ENCODE peak calls at places on chromosomes 11 and 22, in seven cellular contexts. B is astrocyte of the cerebellum, J is sigmoid colon, D is stomach, K is AG04450, I is dorsolateral prefrontal cortex, P is HFF-Myc. V is an unnamed sample.

GRCh38 chr11:92707665-92708064 is 261.8 kb upstream of the MTNR1B start:
- DNase-seq in J (no peak), D (no peak), P (no peak), K (no peak), B (no peak), I (no peak), V (peak)

GRCh38 chr11:114679505-114679904 is 1.2 kb downstream of the NXPE2 start:
- DNase-seq in D (no peak), J (no peak), I (no peak), P (no peak), K (no peak), B (no peak), V (no peak)

GRCh38 chr11:96023311-96023710 is 99.4 kb upstream of the MTMR2 start:
- DNase-seq in D (no peak), B (no peak), P (no peak), K (no peak), J (no peak), I (no peak), V (no peak)

GRCh38 chr11:64089493-64089892 is 53.8 kb downstream of the FLRT1 start:
- DNase-seq in K (no peak), B (no peak), J (no peak), P (no peak), D (no peak), I (no peak), V (no peak)

GRCh38 chr11:115301029-115301428 is 203.2 kb downstream of the CADM1 start:
- DNase-seq in I (no peak), B (no peak), P (no peak), D (no peak), J (no peak), K (no peak), V (no peak)

GRCh38 chr11:100918551-100919500 is 210.8 kb downstream of the PGR start:
- DNase-seq in K (no peak), P (peak), J (no peak), D (peak), B (no peak), I (no peak), V (no peak)

GRCh38 chr11:33248416-33248957 is 8.7 kb upstream of the HIPK3 start:
- DNase-seq in K (peak), B (no peak), J (no peak), D (no peak), I (no peak), P (no peak), V (peak)

GRCh38 chr22:18000441-18001039 is 23.8 kb downstream of the MICAL3 start:
- DNase-seq in B (no peak), D (no peak), I (no peak), P (no peak), K (no peak), J (peak), V (peak)

GRCh38 chr11:44988111-44988510 is 37.4 kb upstream of the TP53I11 start:
- DNase-seq in D (peak), B (no peak), P (no peak), K (no peak), I (peak), J (peak), V (no peak)

GRCh38 chr22:50706481-50707125 is 31.4 kb upstream of the ACR start:
- DNase-seq in B (no peak), J (peak), D (no peak), K (no peak), I (no peak), P (no peak), V (no peak)

GRCh38 chr11:91653091-91653754 is 571.4 kb upstream of the FAT3 start:
- DNase-seq in J (peak), K (no peak), B (no peak), D (no peak), I (no peak), P (no peak), V (no peak)

GRCh38 chr11:6794637-6795036 is 4.9 kb downstream of the OR6A2 start:
- DNase-seq in J (no peak), D (no peak), B (no peak), K (no peak), P (no peak), I (no peak), V (no peak)

GRCh38 chr11:2818503-2818902 is 67.1 kb downstream of the CDKN1C start:
- DNase-seq in D (no peak), K (no peak), P (no peak), B (no peak), I (no peak), J (no peak), V (no peak)

GRCh38 chr22:23897320-23897719 is 3.1 kb downstream of the MIF start:
- DNase-seq in B (no peak), I (no peak), D (no peak), P (no peak), J (peak), K (no peak), V (no peak)

GRCh38 chr11:74615311-74615710 is 22.9 kb downstream of the POLD3 start:
- DNase-seq in J (no peak), I (no peak), P (no peak), B (no peak), K (no peak), D (no peak), V (no peak)

GRCh38 chr11:64607381-64608259 is 16.6 kb downstream of the SLC22A12 start:
- DNase-seq in J (no peak), K (no peak), P (no peak), I (peak), B (no peak), D (no peak), V (peak)

GRCh38 chr11:34606326-34607120 is 14.4 kb upstream of the EHF start:
- DNase-seq in J (no peak), B (no peak), D (no peak), P (no peak), K (no peak), I (no peak), V (no peak)

GRCh38 chr11:27524155-27524554 is 17.6 kb upstream of the LIN7C start:
- DNase-seq in J (no peak), D (no peak), I (no peak), P (peak), K (no peak), B (no peak), V (peak)

GRCh38 chr11:61577383-61578118 is 3.3 kb downstream of the SYT7 start:
- DNase-seq in B (no peak), I (no peak), K (no peak), D (peak), P (no peak), J (no peak), V (no peak)

GRCh38 chr11:114052160-114052559 is 7.4 kb upstream of the ZBTB16 start:
- DNase-seq in B (no peak), I (no peak), D (no peak), J (peak), K (no peak), P (no peak), V (no peak)

GRCh38 chr11:20125927-20126326 is 34.3 kb downstream of the DBX1 start:
- DNase-seq in J (no peak), P (no peak), I (no peak), K (peak), D (no peak), B (no peak), V (peak)

GRCh38 chr11:91996526-91996925 is 228.1 kb upstream of the FAT3 start:
- DNase-seq in I (no peak), K (no peak), J (no peak), D (no peak), P (no peak), B (no peak), V (no peak)

GRCh38 chr11:95499516-95500135 is 268.6 kb upstream of the SESN3 start:
- DNase-seq in J (no peak), I (no peak), D (no peak), B (no peak), P (no peak), K (no peak), V (peak)

GRCh38 chr11:61091373-61092279 is 10.7 kb upstream of the CD5 start:
- DNase-seq in B (no peak), J (no peak), I (no peak), D (no peak), P (peak), K (no peak), V (peak)

GRCh38 chr22:46549971-46550641 is 12.7 kb upstream of the CELSR1 start:
- DNase-seq in B (no peak), I (no peak), J (no peak), K (no peak), D (no peak), P (no peak), V (no peak)

GRCh38 chr22:43171607-43172006 is 15.3 kb downstream of the TTLL12 start:
- DNase-seq in D (peak), P (no peak), J (no peak), K (no peak), I (no peak), B (no peak), V (no peak)

GRCh38 chr22:43172191-43172590 is 14.7 kb downstream of the TTLL12 start:
- DNase-seq in D (no peak), K (no peak), P (no peak), B (no peak), J (no peak), I (no peak), V (no peak)

GRCh38 chr22:43169310-43170130 is 17.4 kb downstream of the TTLL12 start:
- DNase-seq in J (no peak), I (no peak), B (no peak), D (no peak), K (no peak), P (no peak), V (no peak)

GRCh38 chr22:43170131-43170480 is 16.8 kb downstream of the TTLL12 start:
- DNase-seq in P (no peak), J (no peak), K (no peak), B (no peak), I (no peak), D (no peak), V (no peak)

GRCh38 chr22:43171019-43171491 is 15.9 kb downstream of the TTLL12 start:
- DNase-seq in D (no peak), J (no peak), B (no peak), P (no peak), K (no peak), I (no peak), V (no peak)
- H3K4me3 ChIP-seq in D (no peak), J (no peak), B (no peak), P (no peak), K (no peak), I (no peak), V (no peak)

GRCh38 chr11:69240332-69241074 is 53.5 kb upstream of the MYEOV start:
- DNase-seq in J (no peak), D (peak), B (no peak), I (no peak), P (no peak), K (no peak), V (peak)
- TF ChIP-seq CTCF in J (no peak), D (peak), B (peak), I (no peak), P (peak), K (peak), V (peak)

DNA sequence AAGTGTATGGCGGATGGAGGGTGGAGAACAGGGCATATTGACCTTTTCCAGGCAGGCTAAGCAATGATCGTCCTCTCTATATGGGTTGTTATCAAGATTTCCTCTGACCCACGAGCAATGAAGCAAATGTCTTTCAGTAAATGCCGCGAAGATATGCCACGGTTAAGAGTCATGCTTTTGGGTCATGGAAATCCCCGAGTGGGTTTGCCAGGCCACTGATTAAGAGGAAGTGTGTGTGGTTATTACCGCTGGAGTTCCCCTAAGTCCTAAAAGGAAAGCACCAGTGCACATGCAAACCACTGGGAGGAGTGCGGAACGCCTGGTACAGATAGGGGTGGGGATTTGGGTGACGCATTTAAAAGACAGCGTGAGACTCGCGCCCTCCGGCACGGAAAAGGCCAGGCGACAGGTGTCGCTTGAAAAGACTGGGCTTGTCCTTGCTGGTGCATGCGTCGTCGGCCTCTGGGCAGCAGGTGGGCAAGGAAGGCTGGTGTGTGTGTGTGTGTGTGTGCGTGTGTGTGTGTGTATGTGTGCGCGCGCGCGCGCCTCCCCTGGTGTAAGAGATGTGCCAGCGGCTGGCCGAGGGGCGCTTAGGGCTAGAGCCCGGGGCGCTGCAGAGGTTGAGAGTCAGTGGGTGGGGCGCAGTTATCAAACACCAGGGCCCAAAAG is at the start of gene BIRC3:
- DNase-seq in K (peak), I (peak), D (peak), B (peak), J (peak), P (peak), V (peak)
- H3K4me3 ChIP-seq in K (peak), I (peak), D (peak), B (peak), J (peak), P (peak), V (peak)

GRCh38 chr11:36135062-36135461 is 154.2 kb downstream of the COMMD9 start:
- DNase-seq in P (no peak), D (no peak), I (no peak), K (no peak), J (no peak), B (no peak), V (peak)

GRCh38 chr11:36130401-36130800 is 158.8 kb downstream of the COMMD9 start:
- DNase-seq in J (no peak), D (no peak), P (no peak), K (peak), I (no peak), B (no peak), V (peak)

GRCh38 chr11:36132940-36133339 is 156.3 kb downstream of the COMMD9 start:
- DNase-seq in D (no peak), I (no peak), P (no peak), J (no peak), B (no peak), K (no peak), V (peak)

GRCh38 chr11:36129955-36130354 is 159.3 kb downstream of the COMMD9 start:
- DNase-seq in I (no peak), J (no peak), K (no peak), P (no peak), D (no peak), B (no peak), V (no peak)

GRCh38 chr11:36131719-36132349 is 157.4 kb downstream of the COMMD9 start:
- DNase-seq in I (peak), K (no peak), B (no peak), J (peak), D (peak), P (no peak), V (peak)
- TF ChIP-seq CTCF in I (peak), K (peak), B (peak), J (peak), D (peak), P (peak), V (peak)

GRCh38 chr11:821513-822371 is 3.0 kb downstream of the PNPLA2 start:
- DNase-seq in I (no peak), B (no peak), P (no peak), K (no peak), D (no peak), J (no peak), V (no peak)
- H3K4me3 ChIP-seq in I (no peak), B (peak), P (peak), K (peak), D (peak), J (no peak), V (peak)